ENCODE peak calls at places on chromosome 19, in six cellular contexts. One of them, this sample, is unnamed.

GRCh38 chr19:18021121-18021755 is 13.3 kb downstream of the ARRDC2 start:
- DNase-seq in nucleus accumbens: peak
- DNase-seq in Peyer's patch: peak
- DNase-seq in endothelial cell of umbilical vein: peak
- DNase-seq in stimulated activated naive CD8-positive, alpha-beta T cell treated with anti-CD3 and anti-CD28 coated beads, Interleukin-15, amount 100 ng/mL, for 72 hours: peak
- DNase-seq in ureter: peak
- DNase-seq in this sample: peak

GRCh38 chr19:16621165-16621800 is 6.7 kb downstream of the MED26 start:
- DNase-seq in nucleus accumbens: no peak
- DNase-seq in Peyer's patch: no peak
- DNase-seq in endothelial cell of umbilical vein: no peak
- DNase-seq in stimulated activated naive CD8-positive, alpha-beta T cell treated with anti-CD3 and anti-CD28 coated beads, Interleukin-15, amount 100 ng/mL, for 72 hours: no peak
- DNase-seq in ureter: no peak
- DNase-seq in this sample: no peak

GRCh38 chr19:44748426-44749254 is at the start of gene BCL3:
- DNase-seq in nucleus accumbens: no peak
- DNase-seq in Peyer's patch: peak
- DNase-seq in endothelial cell of umbilical vein: peak
- DNase-seq in stimulated activated naive CD8-positive, alpha-beta T cell treated with anti-CD3 and anti-CD28 coated beads, Interleukin-15, amount 100 ng/mL, for 72 hours: peak
- DNase-seq in ureter: peak
- DNase-seq in this sample: peak

GRCh38 chr19:15635016-15635805 is 5.5 kb upstream of the CYP4F3 start:
- DNase-seq in nucleus accumbens: no peak
- DNase-seq in Peyer's patch: no peak
- DNase-seq in endothelial cell of umbilical vein: no peak
- DNase-seq in stimulated activated naive CD8-positive, alpha-beta T cell treated with anti-CD3 and anti-CD28 coated beads, Interleukin-15, amount 100 ng/mL, for 72 hours: no peak
- DNase-seq in ureter: no peak
- DNase-seq in this sample: no peak

GRCh38 chr19:6092329-6093286 is 17.7 kb downstream of the RFX2 start:
- DNase-seq in nucleus accumbens: no peak
- DNase-seq in Peyer's patch: peak
- DNase-seq in endothelial cell of umbilical vein: peak
- DNase-seq in stimulated activated naive CD8-positive, alpha-beta T cell treated with anti-CD3 and anti-CD28 coated beads, Interleukin-15, amount 100 ng/mL, for 72 hours: no peak
- DNase-seq in ureter: peak
- DNase-seq in this sample: peak

GRCh38 chr19:50025794-50026549 is at the start of gene ZNF473:
- DNase-seq in nucleus accumbens: peak
- DNase-seq in Peyer's patch: peak
- DNase-seq in endothelial cell of umbilical vein: no peak
- DNase-seq in stimulated activated naive CD8-positive, alpha-beta T cell treated with anti-CD3 and anti-CD28 coated beads, Interleukin-15, amount 100 ng/mL, for 72 hours: peak
- DNase-seq in ureter: peak
- DNase-seq in this sample: peak

GRCh38 chr19:2426661-2427322 is 594 bp downstream of the TIMM13 start:
- DNase-seq in nucleus accumbens: no peak
- DNase-seq in Peyer's patch: peak
- DNase-seq in endothelial cell of umbilical vein: no peak
- DNase-seq in stimulated activated naive CD8-positive, alpha-beta T cell treated with anti-CD3 and anti-CD28 coated beads, Interleukin-15, amount 100 ng/mL, for 72 hours: peak
- DNase-seq in ureter: no peak
- DNase-seq in this sample: peak

GRCh38 chr19:45558399-45558878 is 26.2 kb downstream of the OPA3 start:
- DNase-seq in nucleus accumbens: no peak
- DNase-seq in Peyer's patch: peak
- DNase-seq in endothelial cell of umbilical vein: peak
- DNase-seq in stimulated activated naive CD8-positive, alpha-beta T cell treated with anti-CD3 and anti-CD28 coated beads, Interleukin-15, amount 100 ng/mL, for 72 hours: peak
- DNase-seq in ureter: no peak
- DNase-seq in this sample: no peak

GRCh38 chr19:38742906-38743305 is 1.4 kb downstream of the CAPN12 start:
- DNase-seq in nucleus accumbens: no peak
- DNase-seq in Peyer's patch: no peak
- DNase-seq in endothelial cell of umbilical vein: no peak
- DNase-seq in stimulated activated naive CD8-positive, alpha-beta T cell treated with anti-CD3 and anti-CD28 coated beads, Interleukin-15, amount 100 ng/mL, for 72 hours: no peak
- DNase-seq in ureter: no peak
- DNase-seq in this sample: no peak

GRCh38 chr19:29564574-29565005 is 38.8 kb downstream of the VSTM2B start:
- DNase-seq in nucleus accumbens: no peak
- DNase-seq in Peyer's patch: no peak
- DNase-seq in endothelial cell of umbilical vein: no peak
- DNase-seq in stimulated activated naive CD8-positive, alpha-beta T cell treated with anti-CD3 and anti-CD28 coated beads, Interleukin-15, amount 100 ng/mL, for 72 hours: no peak
- DNase-seq in ureter: no peak
- DNase-seq in this sample: no peak

GRCh38 chr19:13150919-13151604 is 851 bp downstream of the IER2 start:
- DNase-seq in nucleus accumbens: no peak
- DNase-seq in Peyer's patch: peak
- DNase-seq in endothelial cell of umbilical vein: peak
- DNase-seq in stimulated activated naive CD8-positive, alpha-beta T cell treated with anti-CD3 and anti-CD28 coated beads, Interleukin-15, amount 100 ng/mL, for 72 hours: peak
- DNase-seq in ureter: peak
- DNase-seq in this sample: no peak

GRCh38 chr19:7866399-7867091 is 7.6 kb downstream of the PRR36 start:
- DNase-seq in nucleus accumbens: no peak
- DNase-seq in Peyer's patch: peak
- DNase-seq in endothelial cell of umbilical vein: no peak
- DNase-seq in stimulated activated naive CD8-positive, alpha-beta T cell treated with anti-CD3 and anti-CD28 coated beads, Interleukin-15, amount 100 ng/mL, for 72 hours: no peak
- DNase-seq in ureter: peak
- DNase-seq in this sample: no peak

GRCh38 chr19:7507884-7508283 is 8.0 kb upstream of the ZNF358 start:
- DNase-seq in nucleus accumbens: no peak
- DNase-seq in Peyer's patch: peak
- DNase-seq in endothelial cell of umbilical vein: peak
- DNase-seq in stimulated activated naive CD8-positive, alpha-beta T cell treated with anti-CD3 and anti-CD28 coated beads, Interleukin-15, amount 100 ng/mL, for 72 hours: peak
- DNase-seq in ureter: peak
- DNase-seq in this sample: peak

GRCh38 chr19:39422020-39422419 is 9.6 kb downstream of the PLEKHG2 start:
- DNase-seq in nucleus accumbens: no peak
- DNase-seq in Peyer's patch: no peak
- DNase-seq in endothelial cell of umbilical vein: no peak
- DNase-seq in stimulated activated naive CD8-positive, alpha-beta T cell treated with anti-CD3 and anti-CD28 coated beads, Interleukin-15, amount 100 ng/mL, for 72 hours: no peak
- DNase-seq in ureter: no peak
- DNase-seq in this sample: no peak

GRCh38 chr19:55454787-55455243 is 6.6 kb downstream of the ISOC2 start:
- DNase-seq in nucleus accumbens: no peak
- DNase-seq in Peyer's patch: no peak
- DNase-seq in endothelial cell of umbilical vein: peak
- DNase-seq in stimulated activated naive CD8-positive, alpha-beta T cell treated with anti-CD3 and anti-CD28 coated beads, Interleukin-15, amount 100 ng/mL, for 72 hours: peak
- DNase-seq in ureter: no peak
- DNase-seq in this sample: no peak

GRCh38 chr19:10550336-10550735 is 6.6 kb downstream of the ATG4D start:
- DNase-seq in nucleus accumbens: no peak
- DNase-seq in Peyer's patch: no peak
- DNase-seq in endothelial cell of umbilical vein: no peak
- DNase-seq in stimulated activated naive CD8-positive, alpha-beta T cell treated with anti-CD3 and anti-CD28 coated beads, Interleukin-15, amount 100 ng/mL, for 72 hours: no peak
- DNase-seq in ureter: no peak
- DNase-seq in this sample: no peak

GRCh38 chr19:43798546-43799409 is 3.5 kb downstream of the LYPD5 start:
- DNase-seq in nucleus accumbens: no peak
- DNase-seq in Peyer's patch: peak
- DNase-seq in endothelial cell of umbilical vein: no peak
- DNase-seq in stimulated activated naive CD8-positive, alpha-beta T cell treated with anti-CD3 and anti-CD28 coated beads, Interleukin-15, amount 100 ng/mL, for 72 hours: peak
- DNase-seq in ureter: peak
- DNase-seq in this sample: peak

GRCh38 chr19:12035220-12036172 is at the start of gene ZNF433:
- DNase-seq in nucleus accumbens: peak
- DNase-seq in Peyer's patch: peak
- DNase-seq in endothelial cell of umbilical vein: peak
- DNase-seq in stimulated activated naive CD8-positive, alpha-beta T cell treated with anti-CD3 and anti-CD28 coated beads, Interleukin-15, amount 100 ng/mL, for 72 hours: peak
- DNase-seq in ureter: peak
- DNase-seq in this sample: peak

GRCh38 chr19:58338825-58339558 is 12.2 kb downstream of the ZSCAN22 start:
- DNase-seq in nucleus accumbens: no peak
- DNase-seq in Peyer's patch: no peak
- DNase-seq in endothelial cell of umbilical vein: no peak
- DNase-seq in stimulated activated naive CD8-positive, alpha-beta T cell treated with anti-CD3 and anti-CD28 coated beads, Interleukin-15, amount 100 ng/mL, for 72 hours: no peak
- DNase-seq in ureter: no peak
- DNase-seq in this sample: no peak

GRCh38 chr19:48752511-48753365 is at the start of gene FUT1:
- DNase-seq in nucleus accumbens: no peak
- DNase-seq in Peyer's patch: peak
- DNase-seq in endothelial cell of umbilical vein: no peak
- DNase-seq in stimulated activated naive CD8-positive, alpha-beta T cell treated with anti-CD3 and anti-CD28 coated beads, Interleukin-15, amount 100 ng/mL, for 72 hours: peak
- DNase-seq in ureter: peak
- DNase-seq in this sample: peak

GRCh38 chr19:23978068-23978467 is 63.4 kb downstream of the ZNF726 start:
- DNase-seq in nucleus accumbens: no peak
- DNase-seq in Peyer's patch: no peak
- DNase-seq in endothelial cell of umbilical vein: no peak
- DNase-seq in stimulated activated naive CD8-positive, alpha-beta T cell treated with anti-CD3 and anti-CD28 coated beads, Interleukin-15, amount 100 ng/mL, for 72 hours: no peak
- DNase-seq in ureter: no peak
- DNase-seq in this sample: no peak

GRCh38 chr19:17021793-17022590 is 4.6 kb downstream of the CPAMD8 start:
- DNase-seq in nucleus accumbens: no peak
- DNase-seq in Peyer's patch: no peak
- DNase-seq in endothelial cell of umbilical vein: peak
- DNase-seq in stimulated activated naive CD8-positive, alpha-beta T cell treated with anti-CD3 and anti-CD28 coated beads, Interleukin-15, amount 100 ng/mL, for 72 hours: no peak
- DNase-seq in ureter: peak
- DNase-seq in this sample: no peak

This sample was measured in kidney.